ENCODE peak calls at places on chromosomes 5 and 9, in ten cellular contexts. K is fibroblast of mammary gland, P is A549, C is colonic mucosa, M is bronchial epithelial cell, B is WTC11, L is AG10803, I is MCF 10A, N is tibial nerve, U is endothelial cell of umbilical vein. W is an unnamed sample.

GRCh38 chr9:122386316-122386872 is 15.6 kb downstream of the PTGS1 start:
- DNase-seq in K (no peak), P (no peak), C (no peak), M (no peak), B (no peak), L (no peak), I (no peak), N (no peak), U (no peak), W (no peak)

GRCh38 chr5:122816726-122817125 is 28.7 kb upstream of the SNX24 start:
- DNase-seq in K (no peak), P (no peak), C (no peak), M (no peak), B (no peak), L (no peak), I (no peak), N (no peak), U (no peak), W (no peak)

GRCh38 chr9:75903785-75904360 is 13.4 kb downstream of the PCSK5 start:
- DNase-seq in K (peak), P (peak), C (no peak), M (peak), B (no peak), L (no peak), I (peak), N (no peak), U (peak), W (no peak)

GRCh38 chr5:132870801-132871200 is 2.7 kb upstream of the LEAP2 start:
- DNase-seq in K (no peak), P (no peak), C (no peak), M (no peak), B (no peak), L (no peak), I (no peak), N (no peak), U (no peak), W (no peak)

GRCh38 chr9:116952434-116952805 is 265.3 kb downstream of the TRIM32 start:
- DNase-seq in K (no peak), P (no peak), C (no peak), M (peak), B (no peak), L (no peak), I (no peak), N (no peak), U (no peak), W (no peak)

GRCh38 chr5:129057329-129057728 is 37.2 kb upstream of the ISOC1 start:
- DNase-seq in K (no peak), P (no peak), C (no peak), M (no peak), B (no peak), L (no peak), I (no peak), N (no peak), U (no peak), W (no peak)

GRCh38 chr5:52997424-52997823 is 8.3 kb downstream of the ITGA2 start:
- DNase-seq in K (no peak), P (peak), C (peak), M (no peak), B (no peak), L (no peak), I (no peak), N (no peak), U (peak), W (no peak)

GRCh38 chr9:95993342-95993741 is 117.9 kb downstream of the ERCC6L2 start:
- DNase-seq in K (no peak), P (no peak), C (no peak), M (no peak), B (no peak), L (no peak), I (no peak), N (no peak), U (no peak), W (no peak)

GRCh38 chr5:90562331-90562730 is 3.7 kb downstream of the ADGRV1 start:
- DNase-seq in K (no peak), P (no peak), C (no peak), M (no peak), B (no peak), L (no peak), I (no peak), N (no peak), U (no peak), W (no peak)

GRCh38 chr5:144335561-144335960 is 164.9 kb downstream of the KCTD16 start:
- DNase-seq in K (no peak), P (no peak), C (no peak), M (no peak), B (no peak), L (no peak), I (no peak), N (no peak), U (no peak), W (no peak)

GRCh38 chr5:5192681-5193080 is 52.6 kb downstream of the ADAMTS16 start:
- DNase-seq in K (no peak), P (no peak), C (no peak), M (no peak), B (no peak), L (no peak), I (no peak), N (no peak), U (no peak), W (no peak)

GRCh38 chr9:79980440-79980839 is 408.7 kb downstream of the TLE4 start:
- DNase-seq in K (no peak), P (no peak), C (no peak), M (no peak), B (no peak), L (no peak), I (no peak), N (no peak), U (no peak), W (no peak)

GRCh38 chr5:111779260-111780254 is 22.6 kb upstream of the NREP start:
- DNase-seq in K (peak), P (no peak), C (no peak), M (peak), B (no peak), L (peak), I (no peak), N (no peak), U (peak), W (no peak)

GRCh38 chr5:143130891-143131290 is 272.6 kb downstream of the NR3C1 start:
- DNase-seq in K (no peak), P (no peak), C (no peak), M (no peak), B (no peak), L (no peak), I (no peak), N (no peak), U (no peak), W (no peak)

GRCh38 chr5:54088081-54088480 is 222.3 kb downstream of the ARL15 start:
- DNase-seq in K (no peak), P (no peak), C (no peak), M (no peak), B (no peak), L (no peak), I (no peak), N (no peak), U (peak), W (no peak)

GRCh38 chr5:68932830-68933434 is 160.9 kb upstream of the SLC30A5 start:
- DNase-seq in K (peak), P (peak), C (no peak), M (no peak), B (peak), L (no peak), I (peak), N (no peak), U (no peak), W (peak)

GRCh38 chr5:9173281-9174048 is 372.4 kb downstream of the SEMA5A start:
- DNase-seq in K (peak), P (no peak), C (no peak), M (peak), B (no peak), L (peak), I (peak), N (no peak), U (no peak), W (no peak)

GRCh38 chr5:59485629-59486439 is 407.7 kb downstream of the PDE4D start:
- DNase-seq in K (no peak), P (peak), C (no peak), M (peak), B (no peak), L (no peak), I (peak), N (no peak), U (peak), W (no peak)

GRCh38 chr9:5651246-5651645 is 22.3 kb downstream of the RIC1 start:
- DNase-seq in K (no peak), P (no peak), C (no peak), M (no peak), B (no peak), L (no peak), I (no peak), N (no peak), U (peak), W (no peak)

GRCh38 chr5:116861097-116861496 is 286.5 kb upstream of the SEMA6A start:
- DNase-seq in K (no peak), P (no peak), C (no peak), M (no peak), B (no peak), L (no peak), I (no peak), N (no peak), U (no peak), W (no peak)

GRCh38 chr9:3997492-3997891 is 302.4 kb downstream of the GLIS3 start:
- DNase-seq in K (no peak), P (no peak), C (no peak), M (no peak), B (no peak), L (no peak), I (no peak), N (no peak), U (no peak), W (no peak)

DNA sequence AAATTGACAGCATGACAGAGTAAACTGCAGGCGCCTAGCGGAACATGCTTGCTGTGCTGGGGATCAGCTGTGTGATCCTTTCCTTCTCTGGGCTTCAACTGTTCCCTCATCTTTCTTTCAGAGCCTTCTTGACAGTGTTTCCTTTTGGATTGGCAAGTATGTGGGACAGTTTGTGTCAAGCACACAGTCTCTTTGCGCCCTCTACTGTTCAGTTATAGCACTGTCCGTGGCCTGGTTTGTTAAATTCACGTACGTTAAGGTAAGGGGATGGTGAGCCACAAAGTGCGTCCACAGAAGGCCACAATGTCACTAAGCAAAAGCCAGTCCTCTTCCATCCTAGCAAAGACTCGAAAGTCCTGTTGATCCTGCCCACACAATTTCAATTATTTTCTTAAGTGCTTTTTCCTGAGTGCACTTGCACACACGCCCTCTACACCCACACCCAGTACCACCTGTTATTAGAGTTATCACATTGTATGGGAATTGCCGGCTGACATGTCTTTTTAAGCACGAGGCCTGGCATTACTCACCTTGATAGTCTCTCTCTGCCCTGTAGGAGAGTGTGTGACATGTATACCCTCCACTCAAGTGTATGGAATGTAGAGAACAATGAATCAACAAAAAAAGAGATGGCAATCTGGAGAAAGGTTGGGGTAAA is 22.5 kb upstream of the PTPN3 start:
- DNase-seq in K (peak), P (peak), C (peak), M (peak), B (peak), L (peak), I (peak), N (peak), U (peak), W (peak)
- TF ChIP-seq CTCF in K (peak), P (peak), C (peak), M (peak), B (peak), L (peak), I (peak), N (peak), U (peak), W (peak)

GRCh38 chr9:83992407-83992806 is 11.8 kb downstream of the RMI1 start:
- DNase-seq in K (peak), P (peak), C (no peak), M (peak), B (no peak), L (no peak), I (no peak), N (no peak), U (no peak), W (no peak)
- TF ChIP-seq CTCF in K (peak), P (peak), C (no peak), M (peak), B (no peak), L (no peak), I (peak), N (no peak), U (no peak), W (no peak)

GRCh38 chr9:77981332-77981731 is 50.3 kb downstream of the GNAQ start:
- DNase-seq in K (peak), P (peak), C (peak), M (peak), B (no peak), L (no peak), I (peak), N (no peak), U (peak), W (no peak)
- TF ChIP-seq CTCF in K (no peak), P (no peak), C (no peak), M (no peak), B (no peak), L (peak), I (no peak), N (no peak), U (no peak), W (no peak)

GRCh38 chr9:127916665-127917581 is at the start of gene ST6GALNAC4:
- DNase-seq in K (peak), P (peak), C (peak), M (no peak), B (peak), L (peak), I (peak), N (peak), U (peak), W (peak)

GRCh38 chr9:127913682-127914081 is 3.2 kb downstream of the ST6GALNAC4 start:
- DNase-seq in K (no peak), P (no peak), C (peak), M (no peak), B (no peak), L (no peak), I (no peak), N (no peak), U (no peak), W (no peak)

GRCh38 chr9:127915325-127915752 is 1.5 kb downstream of the ST6GALNAC4 start:
- DNase-seq in K (no peak), P (no peak), C (peak), M (no peak), B (no peak), L (no peak), I (no peak), N (no peak), U (no peak), W (no peak)

GRCh38 chr9:127917603-127918002 is 762 bp upstream of the ST6GALNAC4 start:
- DNase-seq in K (no peak), P (no peak), C (no peak), M (no peak), B (no peak), L (no peak), I (no peak), N (no peak), U (no peak), W (peak)

DNA sequence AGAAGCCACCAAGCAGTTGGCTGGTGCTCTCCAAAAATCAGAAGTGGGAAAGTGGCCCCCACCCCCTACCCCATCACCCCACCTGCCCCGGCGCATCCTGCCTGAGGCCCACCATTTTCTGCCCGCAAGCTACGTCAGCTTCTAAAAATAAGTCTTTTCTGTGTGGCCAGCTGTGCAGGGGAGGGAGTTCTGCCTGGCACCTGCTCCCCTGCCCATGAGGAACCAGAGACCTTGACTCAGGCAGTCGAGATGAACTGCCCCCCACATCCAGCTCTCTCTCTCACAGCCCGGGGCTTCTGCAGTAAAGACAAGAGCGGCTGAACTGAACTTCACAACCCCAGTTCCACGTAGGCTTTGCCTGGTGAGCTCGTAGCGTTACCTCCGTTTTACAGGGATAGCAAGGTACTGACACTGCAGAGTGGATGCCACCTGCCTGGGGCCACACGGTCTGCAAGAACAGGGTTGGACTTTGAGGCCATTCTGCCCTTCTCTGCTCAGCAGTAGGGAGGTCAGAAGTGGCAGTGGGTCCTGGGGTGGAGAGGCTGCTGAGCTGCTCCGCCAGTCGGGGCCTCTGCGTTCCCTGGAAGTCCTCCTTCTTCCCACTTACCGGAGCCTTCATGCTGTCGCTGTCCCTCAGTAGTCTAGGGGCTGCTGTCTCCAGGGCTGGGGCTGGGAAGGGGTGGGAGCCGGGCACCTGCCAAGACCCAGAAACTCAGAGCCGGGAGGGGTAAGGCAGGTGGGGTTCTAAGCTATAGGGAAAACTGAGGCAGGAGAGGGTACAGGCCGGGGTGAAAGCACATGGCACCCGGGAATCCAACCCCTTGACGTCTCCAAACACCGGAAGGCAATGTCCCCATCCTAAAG is 808 bp downstream of the ST6GALNAC4 start:
- DNase-seq in K (no peak), P (no peak), C (peak), M (no peak), B (no peak), L (no peak), I (no peak), N (no peak), U (peak), W (no peak)
- TF ChIP-seq CTCF in K (no peak), P (no peak), C (no peak), M (no peak), B (no peak), L (no peak), I (no peak), N (no peak), U (no peak), W (no peak)

DNA sequence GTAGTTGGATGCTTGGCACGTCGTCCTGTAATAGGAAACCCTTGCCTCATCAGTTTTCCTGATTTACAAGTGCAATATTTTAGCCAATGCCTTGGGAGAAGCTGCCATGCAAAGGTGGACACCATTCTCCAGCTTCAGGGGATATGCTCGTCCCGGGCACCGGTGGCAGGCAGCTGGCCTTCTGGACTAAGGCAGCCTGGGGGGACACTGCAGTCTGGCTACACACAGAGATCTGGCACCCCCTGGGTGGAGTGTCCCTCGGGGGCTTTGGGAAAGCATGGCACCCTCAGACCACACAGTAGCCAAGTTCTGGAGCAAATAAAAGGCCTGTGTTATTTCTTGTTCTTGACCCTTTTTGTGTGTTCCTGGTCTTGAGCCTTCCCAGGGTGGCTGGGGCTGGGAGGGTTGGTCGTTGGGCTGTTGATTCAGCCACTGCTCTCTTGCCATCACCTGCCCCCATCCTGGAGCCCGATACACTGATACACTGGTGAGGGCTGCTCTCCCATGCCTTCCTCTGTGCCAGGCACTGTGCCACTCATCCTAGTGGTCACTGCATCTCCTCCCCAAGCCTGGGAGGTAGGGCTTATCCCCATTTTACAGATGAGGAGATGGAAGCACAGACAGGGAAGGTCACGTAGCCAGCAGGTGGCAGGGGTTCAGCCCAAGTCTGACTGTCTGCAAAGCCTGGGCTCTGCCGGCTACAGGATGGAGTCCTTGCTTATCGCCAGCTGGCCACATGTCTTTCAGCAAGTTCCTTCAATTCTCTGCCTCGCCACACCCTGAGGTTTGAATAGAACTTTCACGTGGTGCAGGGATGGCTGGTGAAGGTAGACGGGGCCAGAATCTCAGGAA is 134.1 kb downstream of the RGS3 start:
- DNase-seq in K (no peak), P (no peak), C (no peak), M (no peak), B (no peak), L (no peak), I (no peak), N (no peak), U (no peak), W (no peak)
- TF ChIP-seq CTCF in K (no peak), P (no peak), C (no peak), M (no peak), B (no peak), L (no peak), I (no peak), N (no peak), U (peak), W (no peak)

GRCh38 chr5:167063788-167064187 is 1227.7 kb upstream of the WWC1 start:
- DNase-seq in K (no peak), P (no peak), C (no peak), M (no peak), B (no peak), L (no peak), I (no peak), N (no peak), U (no peak), W (no peak)

GRCh38 chr5:167061695-167062094 is 1229.8 kb upstream of the WWC1 start:
- DNase-seq in K (no peak), P (no peak), C (no peak), M (no peak), B (no peak), L (no peak), I (no peak), N (no peak), U (no peak), W (no peak)

GRCh38 chr5:167064199-167064811 is 1227.1 kb upstream of the WWC1 start:
- DNase-seq in K (no peak), P (no peak), C (no peak), M (no peak), B (no peak), L (no peak), I (no peak), N (no peak), U (no peak), W (no peak)

GRCh38 chr5:167057665-167058064 is 1233.8 kb upstream of the WWC1 start:
- DNase-seq in K (peak), P (no peak), C (no peak), M (no peak), B (no peak), L (no peak), I (peak), N (no peak), U (no peak), W (no peak)

GRCh38 chr5:167058481-167058880 is 1233.0 kb upstream of the WWC1 start:
- DNase-seq in K (no peak), P (no peak), C (no peak), M (no peak), B (no peak), L (no peak), I (no peak), N (no peak), U (no peak), W (no peak)
- TF ChIP-seq CTCF in K (no peak), P (no peak), C (no peak), M (no peak), B (no peak), L (no peak), I (no peak), N (no peak), U (no peak), W (no peak)